ENCODE peak calls at places on chromosomes 4 and X, in four cellular contexts. One of them, this sample, is unnamed.

GRCh38 chr4:8353912-8354453 is 84.4 kb downstream of the HTRA3 start:
- DNase-seq in HepG2: no peak
- DNase-seq in A549: no peak
- DNase-seq in WTC11: no peak
- DNase-seq in this sample: no peak

GRCh38 chr4:19309365-19309764 is 942.3 kb upstream of the SLIT2 start:
- DNase-seq in A549: no peak
- DNase-seq in WTC11: no peak
- DNase-seq in HepG2: no peak
- DNase-seq in this sample: no peak

GRCh38 chr4:1469596-1470392 is 63.6 kb upstream of the NKX1-1 start:
- DNase-seq in HepG2: no peak
- DNase-seq in WTC11: peak
- DNase-seq in A549: no peak
- DNase-seq in this sample: no peak

GRCh38 chrX:130048686-130049222 is 61.5 kb downstream of the ELF4 start:
- DNase-seq in WTC11: no peak
- DNase-seq in A549: no peak
- DNase-seq in HepG2: no peak
- DNase-seq in this sample: no peak

GRCh38 chr4:11729548-11729947 is 300.9 kb upstream of the HS3ST1 start:
- DNase-seq in HepG2: no peak
- DNase-seq in A549: no peak
- DNase-seq in WTC11: no peak
- DNase-seq in this sample: no peak

GRCh38 chrX:10166731-10167149 is 10.0 kb downstream of the CLCN4 start:
- DNase-seq in WTC11: no peak
- DNase-seq in HepG2: peak
- DNase-seq in A549: no peak
- DNase-seq in this sample: no peak

GRCh38 chr4:73870260-73870659 is 1.1 kb downstream of the CXCL1 start:
- DNase-seq in WTC11: no peak
- DNase-seq in A549: peak
- DNase-seq in HepG2: no peak
- DNase-seq in this sample: no peak

GRCh38 chr4:75004755-75005668 is 72.1 kb downstream of the PARM1 start:
- DNase-seq in HepG2: no peak
- DNase-seq in WTC11: no peak
- DNase-seq in A549: no peak
- DNase-seq in this sample: no peak

GRCh38 chr4:172830295-172830764 is 338.3 kb upstream of the GALNT7 start:
- DNase-seq in A549: no peak
- DNase-seq in WTC11: no peak
- DNase-seq in HepG2: peak
- DNase-seq in this sample: peak

GRCh38 chr4:80016506-80016905 is 56.5 kb downstream of the ANTXR2 start:
- DNase-seq in A549: no peak
- DNase-seq in WTC11: no peak
- DNase-seq in HepG2: no peak
- DNase-seq in this sample: no peak

GRCh38 chr4:150038335-150039076 is 39.7 kb upstream of the DCLK2 start:
- DNase-seq in HepG2: no peak
- DNase-seq in WTC11: no peak
- DNase-seq in A549: no peak
- DNase-seq in this sample: no peak

GRCh38 chr4:157996061-157996460 is 176.8 kb downstream of the GASK1B start:
- DNase-seq in HepG2: no peak
- DNase-seq in A549: no peak
- DNase-seq in WTC11: no peak
- DNase-seq in this sample: no peak

GRCh38 chr4:8278009-8278395 is 8.4 kb downstream of the HTRA3 start:
- DNase-seq in A549: no peak
- DNase-seq in WTC11: no peak
- DNase-seq in HepG2: no peak
- DNase-seq in this sample: no peak

GRCh38 chr4:130705023-130705422 is 1609.1 kb downstream of the C4orf33 start:
- DNase-seq in A549: no peak
- DNase-seq in HepG2: no peak
- DNase-seq in WTC11: no peak
- DNase-seq in this sample: no peak

GRCh38 chr4:126564283-126564854 is 1068.4 kb upstream of the INTU start:
- DNase-seq in WTC11: no peak
- DNase-seq in HepG2: no peak
- DNase-seq in A549: no peak
- DNase-seq in this sample: no peak

GRCh38 chrX:133258481-133258880 is 40.3 kb upstream of the TFDP3 start:
- DNase-seq in HepG2: no peak
- DNase-seq in A549: no peak
- DNase-seq in WTC11: no peak
- DNase-seq in this sample: no peak

DNA sequence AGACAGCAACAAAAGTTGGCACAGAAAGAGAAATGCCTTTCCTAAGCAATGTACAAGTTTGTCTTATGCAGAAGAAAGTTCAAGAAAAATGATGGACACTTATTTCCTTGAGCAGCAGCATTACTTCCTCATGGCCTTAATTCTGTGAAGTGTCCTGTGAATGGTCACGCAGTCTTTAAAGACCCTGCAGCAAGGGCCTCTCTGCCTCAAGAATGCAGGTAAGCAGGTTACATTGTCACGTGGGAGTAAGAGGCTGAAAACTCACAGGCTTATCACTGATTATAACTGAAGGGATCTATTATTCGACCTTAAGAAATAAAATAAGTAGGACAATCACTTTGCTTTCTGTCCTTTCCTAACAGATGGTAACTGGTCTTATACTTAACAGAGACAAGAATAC is 109.1 kb downstream of the ATP8A1 start:
- DNase-seq in HepG2: no peak
- DNase-seq in A549: no peak
- DNase-seq in WTC11: no peak
- DNase-seq in this sample: no peak
- TF ChIP-seq NR3C1 in HepG2: no peak
- TF ChIP-seq NR3C1 in A549: no peak
- TF ChIP-seq NR3C1 in WTC11: no peak
- TF ChIP-seq NR3C1 in this sample: no peak

DNA sequence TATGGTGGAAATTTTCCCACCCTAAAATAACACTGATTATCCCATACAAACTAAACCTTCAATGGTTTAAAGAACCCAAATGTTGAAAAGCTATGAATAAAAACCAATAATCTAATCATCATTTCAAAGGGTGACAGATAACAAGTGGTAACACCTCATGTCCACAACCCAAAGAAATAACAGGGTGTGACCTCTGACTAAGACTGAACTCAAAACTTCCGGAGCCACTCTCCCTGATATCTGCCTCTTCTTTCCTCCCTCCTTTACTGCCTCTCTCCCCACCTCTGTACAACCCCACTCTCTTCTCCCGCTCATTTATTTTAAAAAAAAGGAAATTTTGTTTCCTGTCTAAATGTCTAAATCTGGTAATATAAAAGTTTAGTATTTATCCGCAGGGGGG is 11.5 kb downstream of the FBXW7 start:
- DNase-seq in A549: no peak
- DNase-seq in HepG2: no peak
- DNase-seq in WTC11: no peak
- DNase-seq in this sample: peak
- TF ChIP-seq NR3C1 in A549: no peak
- TF ChIP-seq NR3C1 in HepG2: no peak
- TF ChIP-seq NR3C1 in WTC11: no peak
- TF ChIP-seq NR3C1 in this sample: no peak

DNA sequence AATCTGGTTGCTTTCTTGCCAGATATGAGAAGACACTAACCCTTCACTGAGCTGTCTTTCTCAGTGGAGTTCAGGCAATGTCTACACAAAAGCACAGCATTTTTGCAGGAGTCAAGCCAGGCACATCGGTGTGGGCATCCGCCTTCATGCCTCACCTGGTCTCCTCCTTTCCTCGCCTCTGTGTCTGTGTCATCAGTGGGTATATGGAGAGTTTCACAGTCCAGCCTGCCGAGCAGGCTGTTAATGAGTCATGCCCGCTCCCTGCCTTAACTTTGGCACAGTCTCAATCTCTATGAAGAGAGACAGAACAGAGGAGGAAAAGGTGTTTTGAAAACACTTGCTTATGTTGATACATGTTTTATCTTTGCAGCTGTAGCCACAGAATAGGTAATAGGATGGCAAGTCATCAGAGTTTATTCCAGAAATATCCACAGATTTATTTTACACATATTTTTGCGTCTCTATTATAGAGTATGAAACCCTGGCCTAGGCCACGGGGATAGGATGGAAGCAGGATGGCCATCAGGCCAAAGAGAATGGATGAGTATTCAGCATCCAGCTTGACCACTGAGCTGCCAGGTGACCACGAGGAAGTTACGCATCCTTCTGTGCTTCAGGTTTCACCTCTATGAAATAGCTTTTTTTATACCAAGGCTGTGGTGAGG is 32.8 kb upstream of the MAML3 start:
- DNase-seq in A549: peak
- DNase-seq in HepG2: no peak
- DNase-seq in WTC11: no peak
- DNase-seq in this sample: no peak
- TF ChIP-seq NR3C1 in A549: no peak
- TF ChIP-seq NR3C1 in HepG2: no peak
- TF ChIP-seq NR3C1 in WTC11: no peak
- TF ChIP-seq NR3C1 in this sample: no peak

GRCh38 chr4:42119916-42120315 is 32.5 kb downstream of the BEND4 start:
- DNase-seq in WTC11: no peak
- DNase-seq in A549: no peak
- DNase-seq in HepG2: no peak
- DNase-seq in this sample: no peak
- TF ChIP-seq NR3C1 in WTC11: no peak
- TF ChIP-seq NR3C1 in A549: no peak
- TF ChIP-seq NR3C1 in HepG2: no peak
- TF ChIP-seq NR3C1 in this sample: no peak

DNA sequence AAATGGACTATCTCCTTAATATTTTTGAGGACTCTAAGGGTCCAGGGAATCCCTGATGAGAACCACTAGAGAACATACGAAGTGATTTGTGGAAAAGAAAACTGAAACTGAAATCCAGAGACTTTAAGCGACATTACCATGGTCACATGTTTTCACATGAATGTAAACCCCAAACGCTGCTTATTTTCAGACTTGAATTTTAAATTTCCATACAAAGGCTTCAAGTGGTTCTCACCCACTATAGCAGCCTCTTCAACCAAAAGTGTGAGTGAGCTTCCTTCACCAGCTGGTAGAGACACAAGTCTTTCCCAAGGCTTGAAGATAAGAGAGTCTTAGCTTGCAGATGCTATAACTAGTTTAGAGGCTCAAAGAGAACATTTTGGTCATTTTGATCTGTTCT is 232.7 kb downstream of the MGST2 start:
- DNase-seq in WTC11: no peak
- DNase-seq in A549: no peak
- DNase-seq in HepG2: no peak
- DNase-seq in this sample: no peak
- TF ChIP-seq NR3C1 in WTC11: no peak
- TF ChIP-seq NR3C1 in A549: no peak
- TF ChIP-seq NR3C1 in HepG2: no peak
- TF ChIP-seq NR3C1 in this sample: no peak

DNA sequence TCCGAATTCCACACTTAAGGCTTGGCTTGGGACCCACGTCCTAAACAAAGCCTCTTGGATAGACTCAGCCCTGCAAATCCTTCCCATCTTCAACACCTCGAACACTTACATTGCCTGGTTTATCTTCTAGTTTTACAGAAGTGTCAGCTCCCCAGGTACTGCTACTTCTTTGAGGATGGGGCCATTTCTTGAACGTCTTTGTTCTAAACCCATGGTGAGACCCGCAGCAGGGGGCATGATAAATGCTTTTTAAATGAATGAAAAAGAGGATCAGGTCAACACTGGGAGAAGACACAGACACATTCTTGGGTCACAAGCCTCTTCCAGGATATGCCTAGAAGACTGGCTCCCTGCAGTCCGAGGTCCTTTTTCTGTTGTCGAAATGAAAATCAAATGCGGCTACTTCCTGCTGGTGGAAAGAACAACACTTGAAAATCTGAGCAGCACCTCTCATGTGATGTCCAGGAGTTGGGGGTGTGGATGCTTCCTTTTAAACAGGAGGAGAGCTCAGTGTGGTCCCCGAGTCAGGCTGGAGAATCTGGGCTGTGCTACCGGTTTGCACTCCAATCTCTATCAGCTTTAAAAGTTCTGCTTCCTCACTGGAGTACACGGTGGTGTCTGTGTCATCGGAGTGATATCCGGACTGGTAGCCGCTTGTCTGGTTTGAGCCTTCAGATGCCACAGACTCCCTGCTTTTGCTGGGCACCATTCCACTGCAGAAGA is 45.8 kb downstream of the KDR start:
- DNase-seq in HepG2: no peak
- DNase-seq in WTC11: no peak
- DNase-seq in A549: no peak
- DNase-seq in this sample: no peak
- TF ChIP-seq NR3C1 in HepG2: no peak
- TF ChIP-seq NR3C1 in WTC11: no peak
- TF ChIP-seq NR3C1 in A549: no peak
- TF ChIP-seq NR3C1 in this sample: no peak

GRCh38 chrX:145410622-145411021 is 163.3 kb downstream of the SPANXN1 start:
- DNase-seq in HepG2: no peak
- DNase-seq in A549: no peak
- DNase-seq in WTC11: no peak
- DNase-seq in this sample: no peak

DNA sequence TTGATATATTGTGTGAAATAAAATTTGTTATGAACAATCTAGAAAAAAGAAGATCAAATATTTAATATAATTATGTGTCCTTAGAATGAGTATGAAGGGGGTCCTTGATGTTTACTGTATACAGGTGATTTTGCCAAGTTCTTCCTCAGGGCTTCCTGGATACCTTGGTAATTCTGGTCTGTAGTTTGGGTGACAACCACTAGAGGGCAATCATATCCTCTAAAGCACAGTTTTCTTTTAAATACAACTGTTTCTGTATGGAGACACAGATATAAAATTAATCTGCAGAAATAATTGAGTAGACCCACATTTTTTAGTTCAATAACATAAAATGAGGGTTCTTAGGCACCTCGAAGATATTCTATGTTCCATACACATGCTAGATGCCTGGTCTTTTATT is 157.7 kb downstream of the SPANXN1 start:
- DNase-seq in HepG2: peak
- DNase-seq in WTC11: no peak
- DNase-seq in A549: peak
- DNase-seq in this sample: peak
- TF ChIP-seq NR3C1 in HepG2: no peak
- TF ChIP-seq NR3C1 in WTC11: no peak
- TF ChIP-seq NR3C1 in A549: no peak
- TF ChIP-seq NR3C1 in this sample: no peak